ENCODE peak calls at places on chromosomes 13 and 19, in five cellular contexts. Q, Z, C, P and J are unnamed samples. For H3K4me1, the result is how much of the 10 kb centered on the place peaks cover.

GRCh38 chr13:24741016-24741662 is 22.8 kb upstream of the RNF17 start:
- DNase-seq in C (no peak), Q (no peak), P (no peak), Z (no peak), J (no peak)

GRCh38 chr13:42232671-42233070 is 39.3 kb upstream of the AKAP11 start:
- DNase-seq in P (no peak), Z (no peak), C (no peak), Q (no peak), J (no peak)

GRCh38 chr13:110062077-110062776 is 244.7 kb downstream of the COL4A1 start:
- DNase-seq in C (no peak), P (peak), Q (no peak), Z (peak), J (peak)

GRCh38 chr19:16978839-16979802 is 47.5 kb downstream of the CPAMD8 start:
- DNase-seq in C (no peak), Z (no peak), P (no peak), Q (no peak), J (no peak)

GRCh38 chr19:33375760-33376159 is 2.3 kb downstream of the CEBPG start:
- DNase-seq in C (no peak), Q (no peak), Z (peak), P (peak), J (peak)

GRCh38 chr19:27752530-27753184 is 1460.3 kb downstream of the UQCRFS1 start:
- DNase-seq in P (no peak), Z (no peak), C (no peak), Q (no peak), J (no peak)

GRCh38 chr19:12985049-12985776 is 10.1 kb upstream of the NFIX start:
- DNase-seq in Z (no peak), C (no peak), P (peak), Q (peak), J (peak)

GRCh38 chr13:40338217-40338616 is 328.2 kb downstream of the FOXO1 start:
- DNase-seq in C (peak), Z (no peak), Q (no peak), P (no peak), J (no peak)

GRCh38 chr19:38455031-38455430 is 21.5 kb downstream of the RYR1 start:
- DNase-seq in C (no peak), P (peak), Z (peak), Q (no peak), J (peak)

GRCh38 chr19:55256562-55257460 is 2.0 kb downstream of the PPP6R1 start:
- DNase-seq in P (no peak), Q (no peak), Z (peak), C (no peak), J (no peak)

GRCh38 chr13:86563308-86563707 is 764.1 kb upstream of the SLITRK6 start:
- DNase-seq in P (peak), Z (peak), C (no peak), Q (no peak), J (peak)

GRCh38 chr19:17255150-17255621 is 9.4 kb downstream of the USHBP1 start:
- DNase-seq in Z (peak), C (no peak), Q (no peak), P (no peak), J (no peak)

GRCh38 chr13:111047326-111047725 is 67.8 kb upstream of the ARHGEF7 start:
- DNase-seq in Z (no peak), P (no peak), C (no peak), Q (no peak), J (no peak)

GRCh38 chr13:44303681-44304432 is 69.8 kb upstream of the SERP2 start:
- DNase-seq in Q (no peak), C (no peak), Z (no peak), P (no peak), J (no peak)

GRCh38 chr13:87998081-87998480 is 326.9 kb downstream of the SLITRK5 start:
- DNase-seq in C (no peak), Q (no peak), Z (no peak), P (no peak), J (no peak)
- TF ChIP-seq EZH2 in C (no peak), Q (no peak), Z (no peak), P (no peak), J (no peak)

GRCh38 chr13:32476892-32477291 is 49.0 kb upstream of the N4BP2L1 start:
- DNase-seq in Q (no peak), C (no peak), P (no peak), Z (no peak), J (no peak)
- H3K4me1 ChIP-seq in Q (under half), C (under half), P (under half), Z (under half), J (under half)

DNA sequence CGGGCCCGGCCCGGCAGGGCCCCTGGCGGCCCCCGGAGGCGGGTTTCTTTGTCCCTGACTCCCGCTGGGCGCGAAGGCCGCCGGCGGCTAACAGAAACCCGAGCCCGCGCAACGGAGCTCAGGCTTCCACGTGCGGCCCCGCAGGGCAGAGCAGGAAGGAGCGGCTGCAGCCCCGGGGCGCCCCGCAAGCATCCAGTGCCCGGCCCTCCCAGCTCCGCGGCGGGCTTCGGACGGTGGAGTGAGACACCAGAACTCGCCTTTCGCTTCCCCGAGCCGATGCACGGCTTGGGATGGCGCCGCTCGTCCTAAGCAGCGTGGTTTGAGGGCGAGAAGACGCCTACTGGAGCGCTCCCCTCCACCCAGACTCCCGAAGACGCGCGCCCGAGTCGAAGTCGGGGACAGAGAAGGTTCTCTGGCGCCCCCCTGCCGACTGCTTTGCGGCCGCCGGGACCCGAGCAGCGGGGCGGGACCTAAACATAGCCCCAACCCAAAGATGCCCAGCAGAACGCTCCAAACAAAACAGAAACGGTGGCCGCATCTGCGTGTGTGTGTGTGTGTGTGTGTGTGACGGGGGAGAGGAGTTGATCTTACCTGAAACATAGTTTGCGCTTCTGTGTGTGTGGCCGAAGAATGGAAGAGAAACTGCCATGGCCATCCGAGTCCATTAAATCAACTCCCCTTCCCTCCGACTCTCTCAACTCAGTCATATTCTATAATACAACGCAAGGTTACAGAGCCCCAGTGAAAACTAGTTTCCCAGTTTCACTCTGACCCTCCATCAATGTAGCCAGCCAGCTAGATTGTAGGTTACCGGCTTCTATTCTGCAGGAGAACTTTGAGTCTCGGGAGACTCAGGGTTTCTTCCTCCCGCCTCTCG is 629 bp upstream of the FGF9 start:
- DNase-seq in Z (no peak), Q (peak), C (no peak), P (peak), J (peak)
- TF ChIP-seq EZH2 in Z (peak), Q (no peak), C (peak), P (no peak), J (no peak)

GRCh38 chr19:30376272-30376671 is 4.1 kb downstream of the ZNF536 start:
- DNase-seq in Z (no peak), P (no peak), C (peak), Q (no peak), J (no peak)
- H3K4me1 ChIP-seq in Z (under half), P (under half), C (under half), Q (under half), J (under half)

GRCh38 chr19:49432141-49433073 is 7.2 kb downstream of the GFY start:
- DNase-seq in C (peak), Q (no peak), Z (no peak), P (no peak), J (no peak)
- TF ChIP-seq EZH2 in C (no peak), Q (no peak), Z (no peak), P (no peak), J (peak)

GRCh38 chr13:98192008-98192407 is 14.9 kb upstream of the RNF113B start:
- DNase-seq in P (no peak), C (no peak), Q (no peak), Z (no peak), J (no peak)
- H3K4me1 ChIP-seq in P (under half), C (under half), Q (under half), Z (under half), J (under half)

GRCh38 chr13:99981115-99982020 is at the start of gene ZIC2:
- DNase-seq in Q (peak), Z (peak), C (peak), P (peak), J (peak)

GRCh38 chr13:99977912-99978780 is 3.4 kb upstream of the ZIC2 start:
- DNase-seq in Q (no peak), P (no peak), Z (no peak), C (peak), J (no peak)

GRCh38 chr13:99980201-99981114 is 1.1 kb upstream of the ZIC2 start:
- DNase-seq in P (peak), Z (peak), C (peak), Q (peak), J (peak)

GRCh38 chr13:99978781-99979452 is 2.7 kb upstream of the ZIC2 start:
- DNase-seq in C (peak), Z (no peak), P (no peak), Q (no peak), J (no peak)

GRCh38 chr13:99979453-99980200 is 2.0 kb upstream of the ZIC2 start:
- DNase-seq in Z (peak), Q (no peak), P (no peak), C (peak), J (no peak)
- TF ChIP-seq EZH2 in Z (peak), Q (no peak), P (peak), C (peak), J (peak)

DNA sequence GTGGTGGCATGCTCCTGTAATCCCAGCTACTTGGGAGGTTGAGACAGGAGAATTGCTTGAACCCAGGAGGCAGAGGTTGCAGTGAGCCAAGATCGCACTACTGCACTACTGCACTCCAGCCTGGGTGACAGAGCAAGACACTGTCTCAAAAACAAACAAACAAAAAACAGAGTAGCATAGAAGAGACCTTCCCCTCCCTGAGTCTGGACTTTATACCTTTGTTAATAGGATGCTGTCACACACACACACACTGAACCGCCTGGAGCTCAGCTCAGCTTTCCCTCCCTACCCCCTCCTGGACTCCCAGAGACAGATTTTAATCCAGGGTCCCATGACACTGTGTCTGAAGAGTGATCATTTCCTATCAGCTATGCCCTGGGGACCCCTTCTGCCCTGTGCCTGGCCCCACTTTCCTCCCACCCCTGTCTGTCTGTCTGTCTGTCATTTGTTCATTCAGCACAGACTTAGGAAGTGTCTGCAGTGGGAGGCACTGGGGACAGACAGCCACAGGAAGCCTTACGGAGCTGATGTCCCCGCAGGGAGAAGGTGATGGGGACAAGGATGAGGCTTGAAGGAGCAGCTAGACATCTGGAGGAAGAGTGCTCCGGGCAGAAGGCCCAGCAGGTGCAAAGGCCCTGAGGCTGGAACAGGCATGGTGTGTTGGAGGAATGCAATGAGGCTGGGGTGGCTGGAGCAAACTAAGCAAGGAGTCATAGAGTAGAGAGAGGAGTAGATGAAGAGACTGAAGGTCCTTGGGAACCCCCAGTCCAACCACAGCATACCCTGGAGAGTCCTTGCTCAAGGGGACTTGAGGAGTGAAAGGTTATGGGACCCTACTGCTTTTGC is 4.9 kb downstream of the CERS4 start:
- DNase-seq in P (no peak), Z (no peak), C (no peak), Q (no peak), J (no peak)
- H3K4me1 ChIP-seq in P (under half), Z (under half), C (under half), Q (under half), J (under half)